ENCODE peak calls at places on chromosomes 12 and 14, in six cellular contexts. R is K562, C is H1, D is HepG2, X is GM12891, F is GM12878. N is an unnamed sample.

GRCh38 chr12:65953621-65954020 is 129.3 kb downstream of the HMGA2 start:
- DNase-seq in R (no peak), D (no peak), C (no peak), X (no peak), F (no peak), N (no peak)

GRCh38 chr14:98173291-98173690 is 1098.7 kb downstream of the BCL11B start:
- DNase-seq in C (no peak), D (no peak), F (no peak), R (no peak), X (no peak), N (no peak)

GRCh38 chr12:94699796-94700195 is 49.4 kb upstream of the TMCC3 start:
- DNase-seq in F (no peak), C (no peak), D (no peak), R (no peak), X (no peak), N (no peak)

GRCh38 chr12:85441740-85442139 is 161.7 kb downstream of the ALX1 start:
- DNase-seq in C (no peak), X (no peak), D (peak; percentile 9), R (no peak), F (no peak), N (no peak)

GRCh38 chr14:101010293-101010692 is 106.8 kb upstream of the RTL1 start:
- DNase-seq in F (no peak), X (no peak), D (no peak), C (peak; percentile 20), R (no peak), N (no peak)

GRCh38 chr12:48924617-48925217 is 575 bp downstream of the FKBP11 start:
- DNase-seq in D (no peak), F (peak; percentile 40), C (peak; percentile 79), R (no peak), X (peak; percentile 81), N (peak; percentile 75)

GRCh38 chr14:91063119-91063518 is 2.7 kb upstream of the RPS6KA5 start:
- DNase-seq in R (no peak), D (peak; percentile 16), F (peak; percentile 60), C (no peak), X (peak; percentile 13), N (no peak)

GRCh38 chr14:92481386-92481785 is 32.2 kb upstream of the RIN3 start:
- DNase-seq in X (no peak), C (peak; percentile 20), R (no peak), D (no peak), F (no peak), N (no peak)

GRCh38 chr12:40325349-40325960 is 100.7 kb downstream of the LRRK2 start:
- DNase-seq in C (no peak), R (peak; percentile 8), D (peak; percentile 41), X (peak; percentile 24), F (no peak), N (peak; percentile 23)

GRCh38 chr12:16165506-16165905 is 112.0 kb downstream of the SLC15A5 start:
- DNase-seq in R (no peak), X (no peak), C (no peak), D (peak; percentile 18), F (no peak), N (no peak)

GRCh38 chr12:59403259-59403932 is 192.4 kb upstream of the SLC16A7 start:
- DNase-seq in C (no peak), D (peak; percentile 44), X (peak; percentile 0), F (no peak), R (no peak), N (no peak)

GRCh38 chr12:119457251-119457650 is 122.7 kb downstream of the CCDC60 start:
- DNase-seq in C (no peak), F (no peak), R (no peak), X (no peak), D (no peak), N (no peak)

GRCh38 chr14:23640524-23641141 is 4.5 kb downstream of the DHRS2 start:
- DNase-seq in R (no peak), F (no peak), C (no peak), X (no peak), D (peak; percentile 54), N (no peak)
- TF ChIP-seq POLR2AphosphoS5 in R (no peak), F (no peak), C (no peak), X (no peak), D (peak; percentile 5), N (no peak)

DNA sequence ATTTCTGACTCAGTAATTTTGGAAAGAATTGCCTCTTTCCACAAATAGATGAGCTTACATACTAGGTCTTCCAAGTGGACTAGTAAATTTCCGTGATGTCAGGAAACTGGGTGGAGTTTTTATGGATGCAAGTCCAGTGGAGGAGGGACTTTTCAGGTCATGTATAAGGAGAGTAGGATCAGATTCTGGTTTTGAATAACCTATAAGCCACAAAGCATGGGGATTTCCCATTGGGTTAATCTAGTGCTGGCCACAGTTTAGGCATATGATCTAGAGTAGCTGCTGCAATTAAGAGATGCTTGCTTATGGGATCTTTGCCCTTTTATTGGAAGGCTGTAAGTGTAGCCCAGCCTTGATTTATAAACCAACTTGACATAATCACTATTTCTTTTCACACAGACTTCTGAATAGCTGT is 33.8 kb downstream of the STK38L start:
- DNase-seq in F (peak; percentile 73), C (no peak), R (no peak), D (peak; percentile 60), X (no peak), N (peak; percentile 13)
- TF ChIP-seq TAF1 in F (no peak), C (no peak), R (no peak), D (no peak), X (no peak), N (no peak)

GRCh38 chr12:51323966-51324895 is at the start of gene BIN2:
- DNase-seq in D (no peak), X (peak; percentile 79), F (no peak), R (no peak), C (no peak), N (peak; percentile 82)
- TF ChIP-seq POLR2A in D (no peak), X (peak; percentile 43), F (peak; percentile 83), R (no peak), C (no peak), N (peak; percentile 75)

DNA sequence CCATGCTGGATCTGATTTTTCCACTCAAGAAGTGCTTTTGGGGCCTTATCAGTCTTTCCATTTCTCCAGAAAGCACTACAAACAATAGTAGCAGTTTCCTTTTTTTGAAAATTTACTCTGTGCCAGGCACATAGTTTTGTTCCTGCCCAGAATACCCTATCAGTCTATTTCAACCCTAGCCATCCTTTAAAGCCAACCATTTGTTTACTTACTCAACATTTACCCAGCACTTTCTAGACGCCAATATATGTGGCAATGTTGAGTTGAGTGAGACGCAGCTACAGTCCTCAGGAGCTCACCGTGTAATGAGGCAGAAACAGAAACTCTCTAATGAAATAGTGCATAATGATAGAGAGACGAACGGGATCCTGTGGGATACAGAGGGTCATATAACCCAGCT is 32.9 kb upstream of the CHST11 start:
- DNase-seq in X (no peak), D (peak; percentile 8), R (no peak), C (no peak), F (no peak), N (no peak)
- TF ChIP-seq POLR2AphosphoS5 in X (no peak), D (no peak), R (no peak), C (no peak), F (no peak), N (no peak)

DNA sequence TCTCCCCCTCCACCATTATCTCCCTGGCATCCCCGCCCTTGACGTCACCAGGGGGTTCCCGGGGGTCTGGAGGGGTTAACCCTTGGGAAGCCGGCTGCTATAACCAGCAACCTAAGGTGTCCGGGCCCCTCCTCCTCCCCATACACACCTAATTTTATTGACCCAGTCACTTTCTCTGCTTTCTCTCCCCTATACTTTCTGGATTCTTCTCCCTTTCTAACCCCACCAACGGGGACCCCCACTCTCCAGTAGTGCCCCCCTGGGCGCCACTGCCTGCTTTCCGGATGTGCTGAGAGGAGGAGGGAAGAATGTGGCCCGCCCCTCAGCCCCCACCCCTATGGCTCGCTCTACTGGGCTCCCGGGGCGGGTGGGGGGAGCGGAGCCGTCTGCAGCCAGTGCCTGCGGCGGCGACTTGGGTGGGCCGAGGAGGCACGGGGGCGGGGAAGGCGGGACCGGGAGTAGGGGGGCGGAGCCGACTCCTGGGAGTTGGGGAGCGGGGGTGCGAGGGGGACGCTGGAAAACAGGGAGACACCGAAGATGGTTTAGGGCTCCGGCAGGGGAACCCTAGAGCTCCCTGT is 1.8 kb downstream of the GLI1 start:
- DNase-seq in D (no peak), F (no peak), R (peak; percentile 88), C (peak; percentile 92), X (no peak), N (no peak)
- TF ChIP-seq TAF1 in D (no peak), F (no peak), R (no peak), C (no peak), X (no peak), N (no peak)

DNA sequence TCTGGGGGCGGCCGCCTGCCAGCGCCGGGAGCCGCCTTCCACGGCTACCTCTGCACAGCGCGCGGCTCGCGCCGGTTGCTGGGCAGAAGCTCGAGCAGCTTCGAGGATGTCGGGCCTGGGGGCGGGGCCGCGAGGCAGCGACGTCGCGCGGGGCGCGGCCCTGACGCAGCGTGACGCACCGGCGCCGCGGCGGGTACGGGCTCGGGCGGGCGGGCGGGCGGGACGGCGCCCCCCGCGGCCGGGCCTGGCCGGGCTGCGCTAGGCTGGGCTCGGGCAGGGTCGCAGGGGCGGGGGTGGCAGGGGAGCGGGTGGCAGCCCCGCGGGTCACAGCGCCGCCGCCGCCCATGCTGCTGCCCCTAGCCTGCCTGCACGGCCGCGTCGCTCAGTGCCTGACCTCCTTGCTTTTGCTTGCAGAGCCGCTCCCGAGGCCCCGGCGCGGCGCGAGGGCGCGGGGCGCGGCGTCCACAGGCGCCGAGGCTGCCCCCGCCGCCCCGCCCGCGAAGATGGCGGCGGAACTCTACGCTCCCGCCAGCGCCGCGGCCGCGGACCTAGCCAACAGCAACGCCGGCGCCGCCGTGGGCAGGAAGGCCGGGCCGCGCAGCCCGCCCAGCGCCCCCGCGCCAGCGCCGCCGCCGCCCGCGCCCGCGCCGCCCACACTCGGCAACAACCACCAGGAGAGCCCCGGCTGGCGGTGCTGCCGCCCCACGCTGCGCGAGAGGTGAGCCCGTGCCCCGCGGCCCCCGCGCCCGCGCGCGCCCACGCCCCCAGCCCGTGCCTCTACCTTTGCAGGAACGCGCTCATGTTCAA is at the start of gene BTBD6:
- DNase-seq in R (no peak), D (no peak), C (peak; percentile 84), F (peak; percentile 9), X (peak; percentile 98), N (peak; percentile 96)
- TF ChIP-seq POLR2A in R (no peak), D (no peak), C (no peak), F (peak; percentile 69), X (no peak), N (peak; percentile 40)

DNA sequence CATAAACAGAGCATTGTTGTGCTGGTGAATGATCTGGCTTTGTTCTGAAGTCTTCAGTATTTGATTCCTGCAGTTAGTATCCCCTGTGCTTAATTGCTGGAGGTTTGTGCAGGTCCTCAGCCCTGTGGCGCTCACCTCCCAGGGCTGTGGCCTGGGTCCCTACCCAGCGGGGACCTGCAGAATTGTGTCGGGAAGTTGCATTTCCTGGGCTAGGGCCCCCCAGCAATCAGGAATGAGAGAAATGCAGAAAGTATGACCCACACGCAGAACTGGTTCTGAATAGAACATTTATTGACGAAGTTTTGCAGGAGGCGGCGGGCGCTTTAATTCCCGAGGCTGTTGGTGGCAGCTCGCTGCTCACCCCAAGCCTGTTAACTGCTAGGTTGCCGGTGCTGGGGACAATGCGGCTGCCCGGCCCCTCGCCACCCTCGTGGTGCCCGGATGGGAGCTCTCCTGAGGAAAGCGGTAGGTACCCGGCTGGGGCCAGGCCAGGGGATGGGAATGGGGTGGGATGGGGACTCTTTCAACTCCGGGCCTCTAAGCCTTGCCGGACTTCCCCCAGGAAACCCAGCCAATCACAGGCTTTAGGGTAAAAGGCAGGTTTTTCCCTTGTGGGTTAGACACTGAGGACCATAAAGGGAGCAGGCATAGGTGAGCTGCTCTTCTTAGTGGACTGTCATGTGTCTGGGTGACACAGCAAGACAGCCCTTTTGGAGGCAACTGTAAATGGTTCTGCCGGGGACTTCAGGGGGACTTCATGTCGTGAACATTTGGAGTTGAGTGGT is 11.6 kb downstream of the PLEKHG3 start:
- DNase-seq in D (no peak), F (no peak), X (no peak), C (peak; percentile 80), R (no peak), N (no peak)
- TF ChIP-seq POLR2AphosphoS5 in D (no peak), F (no peak), X (no peak), C (peak; percentile 49), R (no peak), N (no peak)